ENCODE peak calls at places on chromosomes 3 and 15, in four cellular contexts. A is mesenchymal stem cell; F is CD8-positive, alpha-beta T cell; B is brain microvascular endothelial cell. Y is an unnamed sample.
A peak's percentile ranks its signal among the peaks of the same experiment; 100 is the strongest.

GRCh38 chr3:126621171-126621570 is 33.8 kb downstream of the TXNRD3 start:
- DNase-seq in A (peak; percentile 42), F (no peak), B (no peak), Y (no peak)

GRCh38 chr3:189317911-189318310 is 146.1 kb downstream of the TPRG1 start:
- DNase-seq in A (no peak), F (no peak), B (no peak), Y (no peak)

GRCh38 chr3:136255672-136256406 is 5.7 kb downstream of the PCCB start:
- DNase-seq in A (no peak), F (no peak), B (no peak), Y (no peak)

GRCh38 chr3:49805884-49806701 is 3.0 kb downstream of the INKA1 start:
- DNase-seq in A (peak; percentile 75), F (peak; percentile 50), B (no peak), Y (peak; percentile 58)

GRCh38 chr3:70308760-70309159 is 3.7 kb downstream of the MDFIC2 start:
- DNase-seq in A (no peak), F (no peak), B (peak; percentile 48), Y (no peak)

GRCh38 chr15:38562278-38562677 is 2.3 kb downstream of the RASGRP1 start:
- DNase-seq in A (no peak), F (no peak), B (no peak), Y (no peak)

GRCh38 chr3:39383913-39384664 is 919 bp downstream of the SLC25A38 start:
- DNase-seq in A (peak; percentile 95), F (peak; percentile 93), B (peak; percentile 90), Y (peak; percentile 92)

GRCh38 chr3:178584722-178585121 is 48.5 kb downstream of the KCNMB2 start:
- DNase-seq in A (no peak), F (no peak), B (no peak), Y (no peak)

GRCh38 chr3:140219923-140220452 is 285.0 kb downstream of the CLSTN2 start:
- DNase-seq in A (no peak), F (no peak), B (no peak), Y (no peak)

GRCh38 chr15:98904466-98905048 is 103.0 kb downstream of the PGPEP1L start:
- DNase-seq in A (peak; percentile 75), F (no peak), B (peak; percentile 65), Y (no peak)

GRCh38 chr3:43286886-43287301 is 554 bp downstream of the SNRK start:
- DNase-seq in A (peak; percentile 42), F (no peak), B (no peak), Y (peak; percentile 44)

GRCh38 chr15:62047278-62047847 is 12.9 kb downstream of the VPS13C start:
- DNase-seq in A (no peak), F (no peak), B (no peak), Y (no peak)

GRCh38 chr3:10883478-10884234 is 67.6 kb downstream of the SLC6A11 start:
- DNase-seq in A (no peak), F (no peak), B (peak; percentile 1), Y (no peak)

GRCh38 chr3:129045675-129046036 is 14.9 kb upstream of the GP9 start:
- DNase-seq in A (no peak), F (peak; percentile 33), B (no peak), Y (peak; percentile 57)

GRCh38 chr3:128068156-128068620 is 16.0 kb downstream of the SEC61A1 start:
- DNase-seq in A (peak; percentile 66), F (peak; percentile 45), B (no peak), Y (peak; percentile 20)

GRCh38 chr3:53044371-53045106 is 1.3 kb downstream of the SFMBT1 start:
- DNase-seq in A (peak; percentile 48), F (peak; percentile 41), B (peak; percentile 18), Y (peak; percentile 3)

GRCh38 chr3:106332884-106333283 is 464.1 kb upstream of the CBLB start:
- DNase-seq in A (no peak), F (no peak), B (no peak), Y (no peak)

GRCh38 chr15:63917588-63918316 is 84.0 kb upstream of the HERC1 start:
- DNase-seq in A (no peak), F (no peak), B (no peak), Y (no peak)

GRCh38 chr3:156826896-156827882 is 1.0 kb downstream of the LEKR1 start:
- DNase-seq in A (no peak), F (peak; percentile 73), B (no peak), Y (no peak)

GRCh38 chr15:41817327-41817726 is 10.6 kb upstream of the JMJD7 start:
- DNase-seq in A (no peak), F (peak; percentile 15), B (no peak), Y (no peak)

GRCh38 chr15:27767918-27768640 is 331.0 kb downstream of the OCA2 start:
- DNase-seq in A (no peak), F (no peak), B (no peak), Y (no peak)

GRCh38 chr3:18079739-18080138 is 337.3 kb upstream of the TBC1D5 start:
- DNase-seq in A (no peak), F (no peak), B (peak; percentile 13), Y (no peak)

GRCh38 chr3:121677141-121677540 is 16.4 kb upstream of the HCLS1 start:
- DNase-seq in A (no peak), F (no peak), B (no peak), Y (no peak)

GRCh38 chr3:101300073-101300472 is 20.3 kb downstream of the IMPG2 start:
- DNase-seq in A (no peak), F (no peak), B (no peak), Y (no peak)

GRCh38 chr3:124685481-124685880 is 44.8 kb upstream of the UMPS start:
- DNase-seq in A (no peak), F (no peak), B (peak; percentile 18), Y (no peak)

GRCh38 chr3:66021731-66022131 is 17.0 kb downstream of the MAGI1 start:
- DNase-seq in A (no peak), F (no peak), B (no peak), Y (no peak)

GRCh38 chr15:95287774-95288173 is 1042.7 kb upstream of the NR2F2 start:
- DNase-seq in A (no peak), F (no peak), B (no peak), Y (no peak)

GRCh38 chr15:51095681-51096331 is 1.1 kb upstream of the TNFAIP8L3 start:
- DNase-seq in A (no peak), F (no peak), B (no peak), Y (no peak)
- H3K4me3 ChIP-seq in A (peak overlapping the region; percentile 83), F (no peak overlapping the region), B (no peak overlapping the region), Y (no peak overlapping the region)

GRCh38 chr15:73928241-73928579 is 1.9 kb downstream of the LOXL1 start:
- DNase-seq in A (no peak), F (no peak), B (no peak), Y (no peak)

GRCh38 chr15:73928971-73929627 is 2.8 kb downstream of the LOXL1 start:
- DNase-seq in A (no peak), F (no peak), B (no peak), Y (no peak)

GRCh38 chr15:73930790-73931281 is 4.6 kb downstream of the LOXL1 start:
- DNase-seq in A (no peak), F (no peak), B (no peak), Y (no peak)

GRCh38 chr15:73931441-73931840 is 5.2 kb downstream of the LOXL1 start:
- DNase-seq in A (no peak), F (no peak), B (no peak), Y (no peak)

GRCh38 chr15:73930371-73930770 is 4.1 kb downstream of the LOXL1 start:
- DNase-seq in A (no peak), F (no peak), B (peak; percentile 83), Y (no peak)
- H3K27ac ChIP-seq in A (peak overlapping the region; percentile 95), F (no peak overlapping the region), B (peak overlapping the region; percentile 62), Y (no peak overlapping the region)

DNA sequence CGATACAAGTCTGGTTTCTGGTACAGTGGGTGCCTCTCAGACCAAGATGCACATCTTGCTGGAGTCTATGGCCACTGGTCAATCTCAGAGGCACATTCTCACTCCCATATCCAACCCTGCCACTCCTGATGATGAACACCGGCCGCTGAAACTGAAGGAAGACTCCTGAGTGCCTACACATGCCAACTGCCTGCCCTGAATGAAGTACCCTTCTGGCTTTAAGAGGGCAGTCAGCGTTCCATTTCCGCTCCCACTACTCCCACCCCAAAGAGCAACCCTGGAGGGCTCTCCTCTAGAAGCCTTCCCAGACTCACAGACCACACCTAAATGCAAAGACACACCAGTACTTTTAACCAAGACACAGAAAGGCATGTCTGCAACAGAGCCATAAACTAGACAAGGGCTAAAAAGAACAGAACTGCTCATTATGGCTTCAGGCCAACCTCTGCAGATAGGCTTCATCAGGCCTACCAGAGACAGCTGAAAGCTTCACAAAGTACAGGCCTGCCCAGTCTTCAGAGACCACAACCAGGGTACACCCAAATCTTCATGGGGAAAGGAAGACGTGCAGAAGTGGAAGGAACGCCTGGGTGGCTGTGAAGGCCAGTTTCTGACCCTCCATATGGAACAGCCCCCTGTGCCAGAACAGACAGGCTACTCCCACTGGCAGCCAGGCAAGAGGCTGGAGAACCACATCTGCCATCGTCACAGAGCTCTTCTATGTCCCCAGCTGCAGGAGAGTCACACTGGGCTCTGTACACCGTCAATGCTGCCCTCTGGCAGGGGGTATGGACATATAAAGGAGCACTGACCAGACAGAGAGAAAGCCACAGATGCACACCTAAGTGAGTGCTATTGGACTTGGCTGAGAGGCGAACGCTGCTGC is 14.2 kb downstream of the ANP32A start:
- DNase-seq in A (no peak), F (no peak), B (no peak), Y (no peak)
- H3K36me3 ChIP-seq in A (peaks cover 7% of the 10 kb centered on the region), F (no peaks in the 10 kb centered on the region), B (no peaks in the 10 kb centered on the region), Y (peaks cover 10% of the 10 kb centered on the region)

DNA sequence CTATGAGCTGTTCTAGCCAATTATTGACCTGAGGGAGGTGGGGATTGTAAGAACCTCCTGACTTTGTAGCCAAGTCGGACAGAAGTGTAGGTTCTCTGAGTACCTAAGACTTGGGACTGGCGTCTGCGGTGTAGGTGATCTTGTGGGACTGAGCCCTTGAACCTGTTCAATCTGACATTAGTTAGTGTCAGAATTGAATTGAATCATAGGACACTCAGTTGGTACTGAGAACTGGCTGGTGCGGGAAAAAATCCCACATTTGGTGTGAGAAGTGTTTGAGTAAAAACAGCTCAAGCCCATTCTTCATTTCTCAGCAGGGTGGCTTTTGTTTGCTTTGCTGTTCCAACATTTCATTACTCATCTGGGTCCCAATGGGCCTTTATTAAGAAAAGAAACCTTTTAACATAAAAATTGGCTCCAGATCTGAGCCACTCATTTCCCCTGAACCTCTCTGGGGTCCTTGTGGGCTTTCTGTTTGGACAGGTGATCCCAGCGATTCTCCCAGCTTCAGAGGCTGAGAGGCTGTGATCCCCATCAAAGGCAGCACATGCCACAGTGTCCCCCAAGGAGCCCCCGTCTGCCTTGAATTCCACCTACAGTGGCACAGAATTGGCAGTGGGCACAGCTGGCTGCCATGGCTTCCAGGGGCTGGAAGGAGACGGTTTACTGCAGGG is 150.8 kb downstream of the TJP1 start:
- DNase-seq in A (no peak), F (no peak), B (peak; percentile 52), Y (no peak)
- H3K4me3 ChIP-seq in A (peak overlapping the region; percentile 32), F (no peak overlapping the region), B (peak overlapping the region; percentile 9), Y (no peak overlapping the region)